ENCODE peak calls at places on chromosomes 11 and 22, in ten cellular contexts. P is activated CD4-positive, alpha-beta T cell treated with anti-CD3 and anti-CD28 coated beads, Interleukin-2, amount 10 ng/mL, durations not matched to agents 7 days and 5 days; U is NCI-H345; K is non-pigmented ciliary epithelial cell; O is NCI-H446 treated with DMSO at 0.1 percent for 48 hours; I is mucosa of descending colon; M is NCI-H460; H is endothelial cell; Q is DMS153; W is stimulated activated CD4-positive, alpha-beta T cell treated with anti-CD3 and anti-CD28 coated beads, Interleukin-1b, Interleukin-23, amount 100 ng/mL, for 24 hours. Z is an unnamed sample.

GRCh38 chr11:61700221-61700620 is 20.0 kb downstream of the DAGLA start:
- DNase-seq in P (no peak), U (no peak), K (no peak), O (no peak), I (peak), M (no peak), H (no peak), Q (peak), W (no peak), Z (peak)

GRCh38 chr22:41193829-41194228 is 11.3 kb upstream of the L3MBTL2 start:
- DNase-seq in P (no peak), U (no peak), K (no peak), O (no peak), I (no peak), M (no peak), H (no peak), Q (no peak), W (no peak), Z (no peak)

GRCh38 chr11:120577624-120578363 is 66.2 kb downstream of the GRIK4 start:
- DNase-seq in P (no peak), U (no peak), K (no peak), O (no peak), I (no peak), M (no peak), H (no peak), Q (no peak), W (no peak), Z (no peak)

GRCh38 chr22:26066534-26066933 is 102.7 kb upstream of the SEZ6L start:
- DNase-seq in P (no peak), U (peak), K (no peak), O (no peak), I (no peak), M (no peak), H (peak), Q (peak), W (no peak), Z (no peak)

GRCh38 chr22:22591348-22592299 is 32.6 kb upstream of the PRAME start:
- DNase-seq in P (no peak), U (peak), K (no peak), O (no peak), I (no peak), M (no peak), H (no peak), Q (no peak), W (no peak), Z (no peak)

GRCh38 chr11:34176980-34177319 is 71.5 kb downstream of the NAT10 start:
- DNase-seq in P (no peak), U (peak), K (no peak), O (no peak), I (no peak), M (no peak), H (no peak), Q (peak), W (no peak), Z (no peak)

GRCh38 chr11:36093548-36093947 is 149.7 kb downstream of the LDLRAD3 start:
- DNase-seq in P (no peak), U (no peak), K (no peak), O (no peak), I (no peak), M (no peak), H (no peak), Q (no peak), W (no peak), Z (no peak)

GRCh38 chr22:36873614-36874308 is 13.0 kb downstream of the NCF4 start:
- DNase-seq in P (peak), U (no peak), K (peak), O (peak), I (no peak), M (peak), H (peak), Q (no peak), W (no peak), Z (peak)

GRCh38 chr11:19193916-19194315 is 7.9 kb downstream of the CSRP3 start:
- DNase-seq in P (no peak), U (no peak), K (no peak), O (no peak), I (no peak), M (no peak), H (no peak), Q (no peak), W (no peak), Z (no peak)

GRCh38 chr22:50530280-50530856 is 556 bp upstream of the TYMP start:
- DNase-seq in P (peak), U (peak), K (no peak), O (no peak), I (peak), M (peak), H (no peak), Q (no peak), W (no peak), Z (no peak)

GRCh38 chr11:32438883-32439487 is 3.6 kb upstream of the WT1 start:
- DNase-seq in P (no peak), U (no peak), K (no peak), O (no peak), I (no peak), M (no peak), H (peak), Q (no peak), W (no peak), Z (no peak)

GRCh38 chr11:12195773-12196172 is 85.4 kb downstream of the MICAL2 start:
- DNase-seq in P (peak), U (no peak), K (no peak), O (no peak), I (no peak), M (no peak), H (no peak), Q (no peak), W (no peak), Z (no peak)

GRCh38 chr22:23053912-23054530 is 16.3 kb upstream of the GNAZ start:
- DNase-seq in P (no peak), U (no peak), K (no peak), O (no peak), I (peak), M (no peak), H (no peak), Q (no peak), W (no peak), Z (no peak)

GRCh38 chr11:47160753-47161133 is 15.9 kb downstream of the ARFGAP2 start:
- DNase-seq in P (no peak), U (no peak), K (no peak), O (no peak), I (no peak), M (no peak), H (no peak), Q (no peak), W (no peak), Z (no peak)

GRCh38 chr11:61806785-61807184 is 10.0 kb downstream of the FADS1 start:
- DNase-seq in P (no peak), U (no peak), K (no peak), O (no peak), I (no peak), M (no peak), H (no peak), Q (no peak), W (no peak), Z (no peak)

GRCh38 chr11:128632151-128632791 is 44.9 kb upstream of the ETS1 start:
- DNase-seq in P (peak), U (peak), K (no peak), O (no peak), I (no peak), M (peak), H (peak), Q (peak), W (no peak), Z (no peak)

GRCh38 chr22:43252319-43252718 is 65.4 kb upstream of the TTLL12 start:
- DNase-seq in P (no peak), U (no peak), K (no peak), O (no peak), I (no peak), M (no peak), H (no peak), Q (no peak), W (no peak), Z (no peak)

GRCh38 chr22:31044262-31044861 is 36.8 kb upstream of the SMTN start:
- DNase-seq in P (no peak), U (no peak), K (no peak), O (peak), I (peak), M (no peak), H (no peak), Q (no peak), W (no peak), Z (no peak)

GRCh38 chr11:79564288-79564925 is 123.6 kb upstream of the TENM4 start:
- DNase-seq in P (no peak), U (no peak), K (no peak), O (no peak), I (no peak), M (no peak), H (no peak), Q (no peak), W (no peak), Z (no peak)

GRCh38 chr11:83292709-83293435 is 6.7 kb upstream of the CCDC90B start:
- DNase-seq in P (peak), U (peak), K (peak), O (peak), I (no peak), M (peak), H (peak), Q (peak), W (no peak), Z (peak)

GRCh38 chr11:124865902-124866851 is 945 bp downstream of the ROBO3 start:
- DNase-seq in P (peak), U (peak), K (no peak), O (peak), I (no peak), M (peak), H (peak), Q (no peak), W (peak), Z (no peak)

GRCh38 chr22:42171417-42171816 is 40.8 kb upstream of the CYP2D6 start:
- DNase-seq in P (no peak), U (no peak), K (no peak), O (no peak), I (no peak), M (no peak), H (no peak), Q (no peak), W (no peak), Z (no peak)

GRCh38 chr11:71078482-71078881 is 173.9 kb downstream of the SHANK2 start:
- DNase-seq in P (no peak), U (no peak), K (no peak), O (no peak), I (no peak), M (peak), H (no peak), Q (no peak), W (no peak), Z (no peak)

GRCh38 chr11:68471360-68472340 is 11.1 kb downstream of the PPP6R3 start:
- DNase-seq in P (peak), U (no peak), K (peak), O (no peak), I (no peak), M (no peak), H (no peak), Q (no peak), W (peak), Z (peak)

GRCh38 chr11:35619030-35619753 is 932 bp downstream of the FJX1 start:
- DNase-seq in P (no peak), U (peak), K (no peak), O (peak), I (peak), M (no peak), H (peak), Q (peak), W (peak), Z (no peak)

GRCh38 chr22:36658900-36659299 is 44.7 kb downstream of the CACNG2 start:
- DNase-seq in P (no peak), U (no peak), K (no peak), O (no peak), I (no peak), M (no peak), H (no peak), Q (no peak), W (no peak), Z (no peak)

GRCh38 chr11:64438986-64439771 is 80.2 kb downstream of the RPS6KA4 start:
- DNase-seq in P (no peak), U (no peak), K (no peak), O (no peak), I (no peak), M (no peak), H (no peak), Q (no peak), W (no peak), Z (no peak)

Z was measured in epithelial cell of proximal tubule.